ENCODE peak calls at places on chromosomes 13 and 19, in ten cellular contexts. T is spleen, Y is endothelial cell of umbilical vein, B is Peyer's patch, R is vagina, X is A549, U is adrenal gland, C is transverse colon, L is uterus, D is IMR-90. N is an unnamed sample. For H3K4me1, the result is how much of the 10 kb centered on the place peaks cover.

GRCh38 chr13:75839418-75839817 is 203.3 kb downstream of the LMO7 start:
- DNase-seq in T (no peak), Y (no peak), B (no peak), R (no peak), X (no peak), U (no peak), C (no peak), L (no peak), D (no peak), N (no peak)

GRCh38 chr13:110185696-110186095 is 121.3 kb downstream of the COL4A1 start:
- DNase-seq in T (no peak), Y (no peak), B (no peak), R (no peak), X (no peak), U (no peak), C (no peak), L (no peak), D (peak), N (no peak)

GRCh38 chr19:45790942-45791341 is 1.7 kb downstream of the DMWD start:
- DNase-seq in T (peak), Y (no peak), B (peak), R (no peak), X (no peak), U (no peak), C (peak), L (no peak), D (no peak), N (no peak)

GRCh38 chr19:24073807-24074206 is 13.2 kb upstream of the ZNF254 start:
- DNase-seq in T (no peak), Y (no peak), B (no peak), R (no peak), X (no peak), U (peak), C (peak), L (no peak), D (no peak), N (no peak)

GRCh38 chr13:29081036-29081435 is 260.9 kb downstream of the MTUS2 start:
- DNase-seq in T (no peak), Y (no peak), B (no peak), R (no peak), X (no peak), U (no peak), C (no peak), L (no peak), D (no peak), N (no peak)

GRCh38 chr19:47861630-47862029 is 2.6 kb downstream of the TPRX2 start:
- DNase-seq in T (no peak), Y (no peak), B (no peak), R (no peak), X (no peak), U (no peak), C (no peak), L (no peak), D (no peak), N (no peak)

GRCh38 chr19:48795855-48796142 is 15.0 kb downstream of the BCAT2 start:
- DNase-seq in T (no peak), Y (no peak), B (peak), R (no peak), X (no peak), U (no peak), C (peak), L (peak), D (no peak), N (peak)

GRCh38 chr19:46719629-46720515 is 3.0 kb upstream of the PRKD2 start:
- DNase-seq in T (peak), Y (no peak), B (no peak), R (no peak), X (no peak), U (no peak), C (no peak), L (no peak), D (no peak), N (peak)

GRCh38 chr19:1166872-1167573 is 7.0 kb downstream of the SBNO2 start:
- DNase-seq in T (no peak), Y (no peak), B (no peak), R (no peak), X (no peak), U (no peak), C (no peak), L (no peak), D (no peak), N (no peak)

GRCh38 chr13:85417807-85418206 is 381.4 kb downstream of the SLITRK6 start:
- DNase-seq in T (no peak), Y (no peak), B (no peak), R (no peak), X (no peak), U (no peak), C (no peak), L (no peak), D (no peak), N (no peak)

GRCh38 chr13:59906413-59907027 is 257.2 kb downstream of the DIAPH3 start:
- DNase-seq in T (no peak), Y (peak), B (peak), R (no peak), X (peak), U (no peak), C (no peak), L (no peak), D (peak), N (no peak)

GRCh38 chr13:32553720-32554119 is 15.1 kb upstream of the N4BP2L2 start:
- DNase-seq in T (no peak), Y (no peak), B (no peak), R (no peak), X (no peak), U (no peak), C (no peak), L (no peak), D (no peak), N (no peak)

GRCh38 chr13:98315466-98315865 is 138.4 kb upstream of the RNF113B start:
- DNase-seq in T (no peak), Y (peak), B (no peak), R (no peak), X (no peak), U (no peak), C (no peak), L (no peak), D (peak), N (peak)

GRCh38 chr19:45446295-45446694 is 21.5 kb upstream of the FOSB start:
- DNase-seq in T (no peak), Y (peak), B (no peak), R (no peak), X (peak), U (no peak), C (no peak), L (no peak), D (peak), N (no peak)

GRCh38 chr13:50244913-50245574 is 229.8 kb downstream of the KCNRG start:
- DNase-seq in T (no peak), Y (peak), B (no peak), R (no peak), X (peak), U (peak), C (no peak), L (no peak), D (peak), N (no peak)

GRCh38 chr13:51999525-51999924 is 11.7 kb downstream of the ATP7B start:
- DNase-seq in T (no peak), Y (no peak), B (no peak), R (no peak), X (no peak), U (no peak), C (no peak), L (no peak), D (peak), N (peak)

GRCh38 chr13:81480634-81481033 is 1139.7 kb upstream of the SPRY2 start:
- DNase-seq in T (no peak), Y (no peak), B (no peak), R (no peak), X (peak), U (no peak), C (no peak), L (no peak), D (no peak), N (no peak)

DNA sequence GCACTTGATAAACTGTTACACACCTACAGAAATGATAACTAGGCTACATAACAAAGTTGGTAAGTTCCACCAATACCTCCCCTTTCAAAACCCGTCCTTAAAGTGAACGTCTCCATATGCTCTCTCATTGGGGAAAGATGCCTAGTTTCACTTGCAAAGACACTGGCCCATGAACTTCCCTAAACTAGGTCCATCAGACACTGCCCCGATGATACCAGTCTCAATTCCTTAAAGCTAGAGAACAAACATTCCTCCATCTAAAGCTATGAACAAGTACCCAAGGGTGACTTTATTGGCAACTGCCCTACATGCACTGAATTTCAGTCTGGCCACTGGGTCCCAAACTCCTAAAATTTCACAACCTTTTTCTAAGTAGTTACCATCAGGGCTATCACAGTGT is 39.9 kb downstream of the FOXO1 start:
- DNase-seq in T (no peak), Y (no peak), B (no peak), R (no peak), X (no peak), U (no peak), C (no peak), L (no peak), D (no peak), N (no peak)
- H3K4me1 ChIP-seq in T (half or more), Y (under half), B (under half), R (half or more), X (under half), U (under half), C (under half), L (under half), D (under half), N (under half)

GRCh38 chr19:11374449-11375142 is at the start of gene SWSAP1:
- DNase-seq in T (peak), Y (peak), B (peak), R (peak), X (peak), U (peak), C (peak), L (peak), D (peak), N (peak)
- TF ChIP-seq POLR2A in T (peak), Y (peak), B (no peak), R (peak), X (peak), U (no peak), C (peak), L (peak), D (peak), N (no peak)

DNA sequence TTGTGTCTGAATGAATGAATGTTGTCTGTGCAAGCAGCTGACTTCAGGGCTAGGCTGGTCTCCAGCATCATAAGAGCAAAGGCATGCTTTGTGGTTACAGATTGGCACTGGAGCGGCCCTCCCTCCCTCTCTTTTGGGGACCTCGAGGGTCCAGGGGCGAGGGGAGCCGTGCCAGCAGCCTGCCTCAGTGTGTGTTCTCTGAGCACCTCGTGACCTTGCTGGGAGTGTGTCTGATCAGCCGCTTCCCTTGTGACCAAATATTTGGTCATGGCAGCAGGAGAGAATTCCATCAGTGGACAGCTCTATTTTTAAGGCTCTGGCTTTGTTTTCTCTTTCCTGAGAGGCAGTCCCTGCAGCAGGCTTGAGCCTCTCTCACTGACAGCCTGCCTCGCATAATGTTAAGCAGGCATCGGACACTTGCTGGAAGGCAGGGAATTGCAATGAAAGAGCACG is 329.7 kb downstream of the UQCRFS1 start:
- DNase-seq in T (no peak), Y (no peak), B (no peak), R (no peak), X (no peak), U (no peak), C (no peak), L (no peak), D (peak), N (peak)
- H3K27ac ChIP-seq in T (no peak), Y (no peak), B (no peak), R (peak), X (no peak), U (no peak), C (no peak), L (no peak), D (no peak), N (peak)

GRCh38 chr13:20106751-20107150 is 54.1 kb downstream of the GJA3 start:
- DNase-seq in T (no peak), Y (no peak), B (no peak), R (no peak), X (no peak), U (no peak), C (no peak), L (no peak), D (no peak), N (no peak)

GRCh38 chr13:20099319-20099718 is 61.5 kb downstream of the GJA3 start:
- DNase-seq in T (no peak), Y (no peak), B (peak), R (no peak), X (no peak), U (no peak), C (no peak), L (no peak), D (no peak), N (no peak)

GRCh38 chr13:20101467-20102316 is 59.2 kb downstream of the GJA3 start:
- DNase-seq in T (no peak), Y (no peak), B (peak), R (no peak), X (no peak), U (no peak), C (no peak), L (no peak), D (no peak), N (no peak)

GRCh38 chr13:20105161-20105689 is 55.6 kb downstream of the GJA3 start:
- DNase-seq in T (no peak), Y (no peak), B (no peak), R (no peak), X (no peak), U (no peak), C (no peak), L (no peak), D (no peak), N (no peak)

DNA sequence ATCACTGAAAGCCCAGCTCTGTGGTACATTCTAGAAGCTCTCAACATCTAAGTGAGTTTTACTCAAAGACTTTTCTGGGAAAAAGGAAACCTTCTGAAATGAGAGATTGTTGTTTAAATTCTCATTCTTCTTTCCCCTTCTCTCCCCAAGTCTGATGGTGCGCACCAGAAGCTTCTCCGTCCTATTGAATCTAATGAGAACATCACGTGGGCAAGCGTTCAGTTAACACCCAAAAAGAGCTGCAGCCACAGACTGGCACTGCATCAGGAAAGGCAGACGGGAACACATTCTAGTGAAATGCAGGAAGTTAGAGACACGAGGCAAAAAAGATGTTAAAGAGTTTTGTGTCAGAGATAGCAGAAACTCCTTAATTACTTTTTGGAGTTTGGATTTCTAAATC is 58.1 kb downstream of the GJA3 start:
- DNase-seq in T (no peak), Y (no peak), B (peak), R (no peak), X (no peak), U (no peak), C (no peak), L (no peak), D (no peak), N (no peak)
- H3K4me1 ChIP-seq in T (under half), Y (under half), B (under half), R (under half), X (under half), U (under half), C (under half), L (under half), D (under half), N (under half)

DNA sequence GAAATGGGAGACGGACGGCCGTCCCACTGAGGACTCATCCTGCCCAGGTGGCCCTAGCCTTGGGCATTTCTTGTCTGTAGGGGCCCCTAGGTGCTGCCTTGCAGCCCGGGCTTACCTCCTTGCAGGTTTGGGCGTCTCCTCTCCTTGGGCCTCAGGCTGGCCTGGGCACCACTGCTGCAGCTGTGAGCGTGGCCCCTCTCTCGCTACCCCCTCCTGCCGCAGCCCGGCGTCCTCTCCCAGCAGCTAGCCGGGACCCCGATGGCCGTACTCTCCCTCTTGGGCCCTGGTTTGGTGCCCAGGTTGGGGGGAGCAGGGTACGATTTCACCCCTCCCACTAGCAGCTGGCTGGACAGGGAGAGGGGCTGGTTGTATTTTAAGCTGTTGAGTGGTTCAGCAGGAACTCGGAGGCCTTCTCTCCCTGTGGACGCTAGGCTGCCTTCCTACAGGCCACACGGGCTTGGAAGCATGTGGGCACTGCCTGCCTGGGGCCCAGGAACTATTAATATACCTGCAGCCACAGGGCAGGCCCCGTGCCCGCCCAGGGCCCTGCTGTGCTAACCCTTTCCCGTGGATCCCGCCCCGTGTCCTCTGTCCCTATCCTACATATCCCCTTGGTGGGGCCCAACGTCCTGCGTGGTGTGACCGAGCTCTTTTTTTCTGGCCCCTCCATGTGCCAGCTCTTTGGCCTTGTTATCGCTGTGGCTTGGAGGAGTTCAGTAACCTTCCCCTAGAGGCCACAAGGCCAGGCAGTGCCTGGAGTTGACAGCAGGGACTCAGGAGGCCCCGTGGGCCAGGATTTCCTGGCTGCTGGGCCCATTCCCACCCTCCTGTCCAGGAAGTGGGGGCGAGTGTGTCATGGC is 11.7 kb downstream of the NDUFB7 start:
- DNase-seq in T (no peak), Y (no peak), B (no peak), R (no peak), X (no peak), U (no peak), C (no peak), L (no peak), D (no peak), N (peak)
- TF ChIP-seq POLR2A in T (no peak), Y (no peak), B (no peak), R (no peak), X (no peak), U (no peak), C (no peak), L (no peak), D (no peak), N (no peak)

DNA sequence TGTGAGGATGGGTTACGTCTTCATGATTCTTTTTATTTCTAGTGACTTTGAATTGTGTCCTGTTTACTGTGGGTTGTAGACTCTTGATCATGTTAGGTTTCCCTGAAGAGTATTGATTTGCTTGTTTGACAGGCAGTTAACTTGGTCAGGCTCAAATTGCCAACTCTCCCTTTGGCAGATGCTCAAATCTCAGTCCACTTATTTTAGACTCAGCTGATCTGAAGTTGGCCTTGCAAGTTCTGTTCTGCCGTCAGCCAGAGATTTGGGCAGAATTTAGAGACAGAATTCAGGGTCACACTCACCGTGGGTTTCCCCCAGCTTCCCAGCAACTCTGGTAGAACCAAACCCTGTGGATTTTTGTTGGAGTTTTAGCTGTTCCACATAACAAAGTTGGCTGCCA is 71.6 kb upstream of the TEX29 start:
- DNase-seq in T (no peak), Y (no peak), B (no peak), R (no peak), X (no peak), U (peak), C (no peak), L (no peak), D (no peak), N (no peak)
- H3K27ac ChIP-seq in T (peak), Y (no peak), B (no peak), R (no peak), X (no peak), U (peak), C (no peak), L (no peak), D (no peak), N (peak)

GRCh38 chr19:41295506-41295905 is 14.5 kb upstream of the CCDC97 start:
- DNase-seq in T (no peak), Y (no peak), B (no peak), R (no peak), X (no peak), U (no peak), C (no peak), L (no peak), D (no peak), N (no peak)

GRCh38 chr19:41298327-41298964 is 11.5 kb upstream of the CCDC97 start:
- DNase-seq in T (no peak), Y (peak), B (peak), R (no peak), X (no peak), U (peak), C (peak), L (peak), D (peak), N (peak)

GRCh38 chr19:41297628-41298326 is 12.2 kb upstream of the CCDC97 start:
- DNase-seq in T (peak), Y (no peak), B (peak), R (no peak), X (no peak), U (peak), C (peak), L (no peak), D (no peak), N (no peak)

GRCh38 chr19:41296323-41296935 is 13.5 kb upstream of the CCDC97 start:
- DNase-seq in T (no peak), Y (no peak), B (no peak), R (no peak), X (no peak), U (no peak), C (peak), L (no peak), D (no peak), N (no peak)

GRCh38 chr19:41294393-41294792 is 15.6 kb upstream of the CCDC97 start:
- DNase-seq in T (no peak), Y (no peak), B (no peak), R (no peak), X (no peak), U (no peak), C (no peak), L (no peak), D (no peak), N (no peak)
- H3K4me1 ChIP-seq in T (under half), Y (under half), B (under half), R (under half), X (under half), U (under half), C (under half), L (under half), D (under half), N (under half)

N was measured in heart left ventricle.